ENCODE peak calls at places on chromosomes 4 and X, in eight cellular contexts. S, V, G, D, C, F, W and A are unnamed samples.

GRCh38 chr4:108030332-108030731 is 40.6 kb downstream of the HADH start:
- DNase-seq in F (no peak), W (peak; percentile 71), D (no peak), G (no peak), C (no peak), V (peak; percentile 42), S (peak; percentile 76), A (no peak)

GRCh38 chr4:146338512-146338911 is 124.2 kb downstream of the REELD1 start:
- DNase-seq in C (no peak), D (no peak), V (no peak), G (no peak), S (no peak), F (no peak), W (no peak), A (no peak)

GRCh38 chrX:16612257-16612987 is 37.5 kb upstream of the S100G start:
- DNase-seq in V (no peak), C (no peak), W (no peak), F (no peak), G (no peak), D (no peak), S (no peak), A (no peak)

GRCh38 chr4:42750831-42751230 is 93.9 kb upstream of the ATP8A1 start:
- DNase-seq in F (no peak), W (no peak), S (no peak), C (peak; percentile 14), G (no peak), V (no peak), D (no peak), A (no peak)

GRCh38 chr4:127604949-127605709 is 27.6 kb upstream of the INTU start:
- DNase-seq in C (peak; percentile 68), F (no peak), G (no peak), D (no peak), V (no peak), S (peak; percentile 55), W (no peak), A (no peak)

GRCh38 chr4:89316931-89317366 is 9.3 kb upstream of the GPRIN3 start:
- DNase-seq in G (no peak), W (peak; percentile 39), F (no peak), V (no peak), D (no peak), S (peak; percentile 44), C (no peak), A (no peak)

GRCh38 chrX:102883491-102883890 is 53.6 kb upstream of the RAB40AL start:
- DNase-seq in W (no peak), D (no peak), G (no peak), V (no peak), C (no peak), S (no peak), F (no peak), A (no peak)

GRCh38 chrX:153673398-153674218 is at the start of gene PNCK:
- DNase-seq in V (no peak), F (peak; percentile 69), C (no peak), S (no peak), D (no peak), W (no peak), G (no peak), A (no peak)

GRCh38 chr4:17316566-17316965 is 195.3 kb downstream of the QDPR start:
- DNase-seq in D (no peak), W (no peak), F (no peak), V (no peak), S (peak; percentile 10), C (no peak), G (no peak), A (no peak)

GRCh38 chr4:141711211-141711610 is 74.8 kb downstream of the IL15 start:
- DNase-seq in W (no peak), S (peak; percentile 52), G (no peak), C (no peak), D (no peak), F (no peak), V (no peak), A (no peak)

GRCh38 chrX:150200361-150200760 is 162.8 kb upstream of the MAMLD1 start:
- DNase-seq in F (no peak), D (no peak), V (no peak), S (no peak), W (no peak), C (no peak), G (no peak), A (no peak)

GRCh38 chrX:148960060-148960459 is 459.6 kb downstream of the AFF2 start:
- DNase-seq in G (no peak), W (no peak), F (no peak), S (no peak), V (no peak), D (no peak), C (no peak), A (no peak)

GRCh38 chr4:26015133-26015651 is 101.2 kb downstream of the SMIM20 start:
- DNase-seq in W (no peak), D (no peak), G (peak; percentile 58), F (peak; percentile 94), S (peak; percentile 98), V (no peak), C (no peak), A (no peak)

GRCh38 chr4:134544303-134544761 is 342.7 kb upstream of the PABPC4L start:
- DNase-seq in V (no peak), G (no peak), C (peak; percentile 23), F (no peak), D (no peak), S (peak; percentile 65), W (no peak), A (no peak)

GRCh38 chr4:112183252-112183651 is 38.0 kb downstream of the FAM241A start:
- DNase-seq in V (no peak), G (no peak), D (no peak), W (no peak), C (no peak), S (no peak), F (no peak), A (no peak)

GRCh38 chrX:101668143-101668542 is 8.5 kb upstream of the ARMCX2 start:
- DNase-seq in V (no peak), S (no peak), G (no peak), D (no peak), W (no peak), F (no peak), C (no peak), A (no peak)

GRCh38 chrX:76971393-76972376 is 475.5 kb upstream of the FGF16 start:
- DNase-seq in S (no peak), V (no peak), W (no peak), D (no peak), C (no peak), G (no peak), F (no peak), A (no peak)

GRCh38 chr4:73070072-73070385 is 513 bp upstream of the COX18 start:
- DNase-seq in V (no peak), W (no peak), D (no peak), F (no peak), G (no peak), S (no peak), C (no peak), A (no peak)

GRCh38 chr4:25938251-25939186 is 24.5 kb downstream of the SMIM20 start:
- DNase-seq in D (no peak), C (no peak), F (no peak), S (peak; percentile 51), G (peak; percentile 47), W (peak; percentile 46), V (no peak), A (no peak)

GRCh38 chrX:107672955-107673378 is 44.7 kb downstream of the PRPS1 start:
- DNase-seq in W (peak; percentile 85), G (peak; percentile 75), S (peak; percentile 86), V (peak; percentile 73), C (peak; percentile 65), F (peak; percentile 86), D (peak; percentile 7), A (peak; percentile 42)

GRCh38 chr4:18568600-18568999 is 547.0 kb upstream of the LCORL start:
- DNase-seq in C (peak; percentile 33), F (no peak), G (no peak), V (no peak), S (no peak), D (no peak), W (no peak), A (no peak)

GRCh38 chr4:150962245-150962644 is 52.8 kb downstream of the LRBA start:
- DNase-seq in D (no peak), F (no peak), S (no peak), W (no peak), G (no peak), V (no peak), C (no peak), A (no peak)

GRCh38 chrX:150841466-150842197 is 56.8 kb downstream of the CD99L2 start:
- DNase-seq in C (no peak), W (no peak), V (no peak), F (no peak), D (no peak), S (peak; percentile 28), G (no peak), A (no peak)

GRCh38 chr4:38774181-38774580 is 8.6 kb downstream of the TLR10 start:
- DNase-seq in D (no peak), G (no peak), W (no peak), S (no peak), C (no peak), V (no peak), F (no peak), A (no peak)